ENCODE peak calls at places on chromosomes 4 and X, in four cellular contexts. Z, U, J and G are unnamed samples.

GRCh38 chrX:88024022-88024421 is 506.4 kb downstream of the KLHL4 start:
- DNase-seq in Z (no peak), U (no peak), J (no peak), G (no peak)

GRCh38 chr4:791866-792630 is 33.9 kb downstream of the CPLX1 start:
- DNase-seq in Z (no peak), U (no peak), J (no peak), G (no peak)

GRCh38 chr4:5458676-5459075 is 249.7 kb downstream of the EVC2 start:
- DNase-seq in Z (no peak), U (no peak), J (no peak), G (no peak)

GRCh38 chrX:69152398-69152797 is 12.9 kb downstream of the PJA1 start:
- DNase-seq in Z (peak), U (no peak), J (peak), G (no peak)

GRCh38 chr4:37802068-37802666 is 24.3 kb upstream of the PGM2 start:
- DNase-seq in Z (peak), U (peak), J (peak), G (peak)

GRCh38 chr4:180434131-180434895 is 1808.9 kb upstream of the TENM3 start:
- DNase-seq in Z (no peak), U (no peak), J (no peak), G (no peak)

GRCh38 chrX:20530319-20530979 is 263.7 kb upstream of the RPS6KA3 start:
- DNase-seq in Z (peak), U (peak), J (peak), G (no peak)

GRCh38 chr4:97720869-97721432 is 422.3 kb downstream of the STPG2 start:
- DNase-seq in Z (no peak), U (no peak), J (peak), G (no peak)

GRCh38 chr4:151715881-151716280 is 44.9 kb downstream of the GATB start:
- DNase-seq in Z (no peak), U (no peak), J (no peak), G (no peak)

GRCh38 chr4:57554693-57555092 is 444.5 kb upstream of the IGFBP7 start:
- DNase-seq in Z (no peak), U (no peak), J (no peak), G (no peak)

GRCh38 chrX:69179380-69179911 is 14.2 kb upstream of the PJA1 start:
- DNase-seq in Z (no peak), U (peak), J (no peak), G (no peak)

GRCh38 chr4:129179276-129179675 is 83.3 kb downstream of the C4orf33 start:
- DNase-seq in Z (no peak), U (no peak), J (no peak), G (no peak)

GRCh38 chr4:42605264-42605663 is 51.6 kb downstream of the ATP8A1 start:
- DNase-seq in Z (no peak), U (no peak), J (no peak), G (no peak)

GRCh38 chr4:92714640-92715039 is 410.9 kb downstream of the GRID2 start:
- DNase-seq in Z (no peak), U (no peak), J (no peak), G (no peak)

GRCh38 chr4:149676076-149676475 is 139.6 kb downstream of the IQCM start:
- DNase-seq in Z (no peak), U (no peak), J (peak), G (no peak)

GRCh38 chrX:154603438-154604430 is 15.3 kb downstream of the CTAG1B start:
- DNase-seq in Z (peak), U (peak), J (no peak), G (no peak)

GRCh38 chr4:10048931-10049655 is 27.8 kb upstream of the SLC2A9 start:
- DNase-seq in Z (no peak), U (no peak), J (no peak), G (no peak)

GRCh38 chrX:22165732-22166457 is 106.8 kb upstream of the CBLL2 start:
- DNase-seq in Z (no peak), U (peak), J (no peak), G (peak)

GRCh38 chr4:175671491-175671934 is 140.6 kb downstream of the GPM6A start:
- DNase-seq in Z (no peak), U (no peak), J (no peak), G (no peak)